ENCODE peak calls at places on chromosome 13, in nine cellular contexts. One of them, this sample, is unnamed.
A peak's percentile ranks its signal among the peaks of the same experiment; 100 is the strongest.

GRCh38 chr13:113454936-113455335 is 1.6 kb upstream of the ADPRHL1 start:
- DNase-seq in MCF 10A: no peak
- DNase-seq in K562: no peak
- DNase-seq in PC-9: no peak
- DNase-seq in thyroid gland: no peak
- DNase-seq in mesendoderm: no peak
- DNase-seq in heart right ventricle: no peak
- DNase-seq in uterus: no peak
- DNase-seq in HEK293T: no peak
- DNase-seq in this sample: no peak

GRCh38 chr13:78599911-78600310 is 3.4 kb downstream of the POU4F1 start:
- DNase-seq in MCF 10A: no peak
- DNase-seq in K562: no peak
- DNase-seq in PC-9: no peak
- DNase-seq in thyroid gland: no peak
- DNase-seq in mesendoderm: no peak
- DNase-seq in heart right ventricle: no peak
- DNase-seq in uterus: no peak
- DNase-seq in HEK293T: no peak
- DNase-seq in this sample: no peak

GRCh38 chr13:97627566-97627965 is 193.6 kb downstream of the RAP2A start:
- DNase-seq in MCF 10A: peak; percentile 92
- DNase-seq in K562: peak; percentile 10
- DNase-seq in PC-9: peak; percentile 66
- DNase-seq in thyroid gland: peak; percentile 49
- DNase-seq in mesendoderm: peak; percentile 76
- DNase-seq in heart right ventricle: peak; percentile 40
- DNase-seq in uterus: peak; percentile 31
- DNase-seq in HEK293T: peak; percentile 50
- DNase-seq in this sample: peak; percentile 78

GRCh38 chr13:111325146-111325890 is 4.9 kb downstream of the TEX29 start:
- DNase-seq in MCF 10A: no peak
- DNase-seq in K562: no peak
- DNase-seq in PC-9: no peak
- DNase-seq in thyroid gland: no peak
- DNase-seq in mesendoderm: no peak
- DNase-seq in heart right ventricle: no peak
- DNase-seq in uterus: no peak
- DNase-seq in HEK293T: no peak
- DNase-seq in this sample: no peak

GRCh38 chr13:101915333-101915732 is 462.9 kb downstream of the ITGBL1 start:
- DNase-seq in MCF 10A: no peak
- DNase-seq in K562: no peak
- DNase-seq in PC-9: no peak
- DNase-seq in thyroid gland: no peak
- DNase-seq in mesendoderm: no peak
- DNase-seq in heart right ventricle: no peak
- DNase-seq in uterus: no peak
- DNase-seq in HEK293T: no peak
- DNase-seq in this sample: no peak

GRCh38 chr13:43232144-43232840 is 208.9 kb downstream of the DNAJC15 start:
- DNase-seq in MCF 10A: peak; percentile 37
- DNase-seq in K562: no peak
- DNase-seq in PC-9: no peak
- DNase-seq in thyroid gland: no peak
- DNase-seq in mesendoderm: no peak
- DNase-seq in heart right ventricle: no peak
- DNase-seq in uterus: no peak
- DNase-seq in HEK293T: no peak
- DNase-seq in this sample: no peak

GRCh38 chr13:48493851-48494250 is 39.0 kb downstream of the RCBTB2 start:
- DNase-seq in MCF 10A: peak; percentile 71
- DNase-seq in K562: no peak
- DNase-seq in PC-9: no peak
- DNase-seq in thyroid gland: no peak
- DNase-seq in mesendoderm: no peak
- DNase-seq in heart right ventricle: no peak
- DNase-seq in uterus: no peak
- DNase-seq in HEK293T: no peak
- DNase-seq in this sample: no peak

GRCh38 chr13:43822969-43823368 is 36.2 kb upstream of the ENOX1 start:
- DNase-seq in MCF 10A: no peak
- DNase-seq in K562: no peak
- DNase-seq in PC-9: no peak
- DNase-seq in thyroid gland: no peak
- DNase-seq in mesendoderm: no peak
- DNase-seq in heart right ventricle: no peak
- DNase-seq in uterus: no peak
- DNase-seq in HEK293T: no peak
- DNase-seq in this sample: no peak

GRCh38 chr13:65085977-65086376 is 2144.2 kb downstream of the PCDH9 start:
- DNase-seq in MCF 10A: no peak
- DNase-seq in K562: no peak
- DNase-seq in PC-9: no peak
- DNase-seq in thyroid gland: no peak
- DNase-seq in mesendoderm: no peak
- DNase-seq in heart right ventricle: no peak
- DNase-seq in uterus: no peak
- DNase-seq in HEK293T: no peak
- DNase-seq in this sample: no peak

GRCh38 chr13:41708648-41709175 is 251.4 kb downstream of the RGCC start:
- DNase-seq in MCF 10A: no peak
- DNase-seq in K562: no peak
- DNase-seq in PC-9: no peak
- DNase-seq in thyroid gland: no peak
- DNase-seq in mesendoderm: no peak
- DNase-seq in heart right ventricle: peak; percentile 35
- DNase-seq in uterus: peak; percentile 22
- DNase-seq in HEK293T: no peak
- DNase-seq in this sample: peak; percentile 19

GRCh38 chr13:46676378-46676725 is 120.6 kb downstream of the ESD start:
- DNase-seq in MCF 10A: no peak
- DNase-seq in K562: no peak
- DNase-seq in PC-9: no peak
- DNase-seq in thyroid gland: no peak
- DNase-seq in mesendoderm: no peak
- DNase-seq in heart right ventricle: no peak
- DNase-seq in uterus: no peak
- DNase-seq in HEK293T: no peak
- DNase-seq in this sample: no peak

GRCh38 chr13:39874331-39875055 is 219.0 kb downstream of the COG6 start:
- DNase-seq in MCF 10A: no peak
- DNase-seq in K562: no peak
- DNase-seq in PC-9: no peak
- DNase-seq in thyroid gland: peak; percentile 10
- DNase-seq in mesendoderm: no peak
- DNase-seq in heart right ventricle: no peak
- DNase-seq in uterus: no peak
- DNase-seq in HEK293T: no peak
- DNase-seq in this sample: no peak

GRCh38 chr13:47110141-47110540 is 213.3 kb upstream of the HTR2A start:
- DNase-seq in MCF 10A: no peak
- DNase-seq in K562: no peak
- DNase-seq in PC-9: peak; percentile 22
- DNase-seq in thyroid gland: no peak
- DNase-seq in mesendoderm: no peak
- DNase-seq in heart right ventricle: no peak
- DNase-seq in uterus: no peak
- DNase-seq in HEK293T: no peak
- DNase-seq in this sample: no peak

GRCh38 chr13:48236528-48237353 is 3.7 kb downstream of the ITM2B start:
- DNase-seq in MCF 10A: peak; percentile 57
- DNase-seq in K562: no peak
- DNase-seq in PC-9: no peak
- DNase-seq in thyroid gland: no peak
- DNase-seq in mesendoderm: peak; percentile 23
- DNase-seq in heart right ventricle: no peak
- DNase-seq in uterus: no peak
- DNase-seq in HEK293T: no peak
- DNase-seq in this sample: no peak

GRCh38 chr13:52994865-52995264 is 33.7 kb upstream of the OLFM4 start:
- DNase-seq in MCF 10A: no peak
- DNase-seq in K562: no peak
- DNase-seq in PC-9: no peak
- DNase-seq in thyroid gland: no peak
- DNase-seq in mesendoderm: no peak
- DNase-seq in heart right ventricle: no peak
- DNase-seq in uterus: no peak
- DNase-seq in HEK293T: no peak
- DNase-seq in this sample: no peak

GRCh38 chr13:75790198-75790970 is 154.3 kb downstream of the LMO7 start:
- DNase-seq in MCF 10A: no peak
- DNase-seq in K562: no peak
- DNase-seq in PC-9: no peak
- DNase-seq in thyroid gland: no peak
- DNase-seq in mesendoderm: no peak
- DNase-seq in heart right ventricle: no peak
- DNase-seq in uterus: no peak
- DNase-seq in HEK293T: no peak
- DNase-seq in this sample: no peak

GRCh38 chr13:48412881-48413351 is at the start of gene LPAR6:
- DNase-seq in MCF 10A: peak; percentile 64
- DNase-seq in K562: no peak
- DNase-seq in PC-9: no peak
- DNase-seq in thyroid gland: no peak
- DNase-seq in mesendoderm: peak; percentile 81
- DNase-seq in heart right ventricle: peak; percentile 54
- DNase-seq in uterus: no peak
- DNase-seq in HEK293T: no peak
- DNase-seq in this sample: no peak